ENCODE peak calls at places on chromosomes 7 and 10, in nine cellular contexts. F, C, J, N, Q, D, P, S and T are unnamed samples.
A peak's percentile ranks its signal among the peaks of the same experiment; 100 is the strongest.

GRCh38 chr7:73612598-73613269 is 11.6 kb downstream of the MLXIPL start:
- DNase-seq in F (peak; percentile 56), C (no peak), J (peak; percentile 98), N (no peak), Q (peak; percentile 83), D (peak; percentile 49), P (no peak), S (no peak), T (peak; percentile 26)

GRCh38 chr7:123557016-123557630 is 495 bp downstream of the NDUFA5 start:
- DNase-seq in F (peak; percentile 45), C (no peak), J (no peak), N (no peak), Q (no peak), D (no peak), P (no peak), S (no peak), T (no peak)

GRCh38 chr7:111388912-111389311 is 173.4 kb downstream of the IMMP2L start:
- DNase-seq in F (no peak), C (no peak), J (no peak), N (no peak), Q (no peak), D (no peak), P (no peak), S (no peak), T (no peak)

GRCh38 chr7:45718464-45719330 is 144.5 kb downstream of the ADCY1 start:
- DNase-seq in F (peak; percentile 24), C (no peak), J (no peak), N (no peak), Q (no peak), D (no peak), P (no peak), S (no peak), T (no peak)

GRCh38 chr10:324593-324992 is 189.3 kb downstream of the ZMYND11 start:
- DNase-seq in F (no peak), C (no peak), J (no peak), N (no peak), Q (no peak), D (no peak), P (no peak), S (no peak), T (peak; percentile 14)

GRCh38 chr7:121003986-121004685 is 15.6 kb downstream of the CPED1 start:
- DNase-seq in F (no peak), C (no peak), J (no peak), N (no peak), Q (no peak), D (no peak), P (no peak), S (no peak), T (no peak)

GRCh38 chr7:128941946-128942526 is 4.3 kb downstream of the IRF5 start:
- DNase-seq in F (no peak), C (no peak), J (no peak), N (no peak), Q (no peak), D (no peak), P (no peak), S (no peak), T (no peak)

GRCh38 chr10:3091346-3091787 is 24.0 kb downstream of the PFKP start:
- DNase-seq in F (peak; percentile 98), C (no peak), J (peak; percentile 73), N (no peak), Q (no peak), D (no peak), P (no peak), S (no peak), T (peak; percentile 66)

GRCh38 chr7:39517240-39517639 is 49.0 kb upstream of the YAE1 start:
- DNase-seq in F (no peak), C (no peak), J (no peak), N (no peak), Q (no peak), D (no peak), P (no peak), S (no peak), T (no peak)

GRCh38 chr10:16242859-16243613 is 193.8 kb upstream of the PTER start:
- DNase-seq in F (no peak), C (no peak), J (no peak), N (no peak), Q (no peak), D (no peak), P (no peak), S (no peak), T (no peak)

GRCh38 chr10:5968037-5968680 is 9.2 kb downstream of the IL15RA start:
- DNase-seq in F (no peak), C (no peak), J (no peak), N (no peak), Q (no peak), D (no peak), P (no peak), S (no peak), T (no peak)

GRCh38 chr7:128827248-128827958 is 2.8 kb upstream of the FLNC start:
- DNase-seq in F (peak; percentile 64), C (no peak), J (peak; percentile 69), N (no peak), Q (no peak), D (no peak), P (no peak), S (no peak), T (no peak)

GRCh38 chr7:142800103-142800502 is 29.3 kb downstream of the PRSS2 start:
- DNase-seq in F (no peak), C (no peak), J (no peak), N (no peak), Q (no peak), D (no peak), P (no peak), S (no peak), T (peak; percentile 21)

GRCh38 chr10:87674963-87675362 is 15.3 kb downstream of the PAPSS2 start:
- DNase-seq in F (peak; percentile 61), C (no peak), J (no peak), N (no peak), Q (no peak), D (no peak), P (no peak), S (no peak), T (no peak)

GRCh38 chr10:124636271-124636993 is 107.7 kb downstream of the FAM53B start:
- DNase-seq in F (no peak), C (no peak), J (no peak), N (no peak), Q (no peak), D (no peak), P (no peak), S (no peak), T (peak; percentile 45)

GRCh38 chr10:48523820-48524758 is 80.8 kb downstream of the ARHGAP22 start:
- DNase-seq in F (no peak), C (peak; percentile 10), J (no peak), N (peak; percentile 36), Q (no peak), D (peak; percentile 55), P (peak; percentile 65), S (no peak), T (peak; percentile 30)

GRCh38 chr7:40747856-40748255 is 613.1 kb downstream of the SUGCT start:
- DNase-seq in F (no peak), C (no peak), J (no peak), N (no peak), Q (no peak), D (no peak), P (no peak), S (no peak), T (no peak)

GRCh38 chr7:153381275-153382119 is 621.9 kb downstream of the ACTR3B start:
- DNase-seq in F (no peak), C (peak; percentile 32), J (no peak), N (peak; percentile 28), Q (peak; percentile 21), D (peak; percentile 38), P (peak; percentile 24), S (no peak), T (peak; percentile 35)

GRCh38 chr10:60739581-60739980 is 38.7 kb upstream of the CDK1 start:
- DNase-seq in F (peak; percentile 73), C (no peak), J (peak; percentile 42), N (no peak), Q (no peak), D (no peak), P (no peak), S (no peak), T (no peak)

GRCh38 chr7:105943486-105943885 is 19.6 kb upstream of the CDHR3 start:
- DNase-seq in F (no peak), C (no peak), J (no peak), N (no peak), Q (no peak), D (no peak), P (no peak), S (no peak), T (no peak)

GRCh38 chr7:23369695-23370404 is 70.7 kb downstream of the MALSU1 start:
- DNase-seq in F (no peak), C (no peak), J (no peak), N (no peak), Q (no peak), D (no peak), P (no peak), S (no peak), T (no peak)

GRCh38 chr10:110535958-110536891 is 31.3 kb upstream of the SMC3 start:
- DNase-seq in F (peak; percentile 88), C (no peak), J (peak; percentile 89), N (no peak), Q (peak; percentile 36), D (no peak), P (peak; percentile 61), S (peak; percentile 50), T (peak; percentile 95)

GRCh38 chr10:42866115-42866995 is 83.8 kb downstream of the BMS1 start:
- DNase-seq in F (peak; percentile 73), C (no peak), J (peak; percentile 54), N (peak; percentile 91), Q (peak; percentile 64), D (peak; percentile 89), P (peak; percentile 75), S (no peak), T (peak; percentile 60)

GRCh38 chr10:790821-791551 is 101.5 kb upstream of the DIP2C start:
- DNase-seq in F (no peak), C (no peak), J (no peak), N (no peak), Q (no peak), D (no peak), P (no peak), S (no peak), T (no peak)

GRCh38 chr7:1004018-1004880 is 21.3 kb downstream of the CYP2W1 start:
- DNase-seq in F (no peak), C (no peak), J (no peak), N (no peak), Q (no peak), D (no peak), P (peak; percentile 78), S (peak; percentile 64), T (no peak)

GRCh38 chr10:56360583-56360966 is 484 bp downstream of the ZWINT start:
- DNase-seq in F (no peak), C (no peak), J (no peak), N (no peak), Q (no peak), D (no peak), P (no peak), S (no peak), T (no peak)

GRCh38 chr7:155511597-155511996 is 34.8 kb downstream of the CNPY1 start:
- DNase-seq in F (no peak), C (no peak), J (no peak), N (no peak), Q (no peak), D (no peak), P (no peak), S (no peak), T (no peak)